ENCODE peak calls at places on chromosomes 4 and X, in six cellular contexts. U, L, H, R, T and N are unnamed samples.
A peak's percentile ranks its signal among the peaks of the same experiment; 100 is the strongest.

GRCh38 chrX:133415276-133416105 is at the start of gene GPC4:
- DNase-seq in T (no peak), R (peak; percentile 52), L (peak; percentile 16), H (peak; percentile 61), U (peak; percentile 41), N (no peak)

GRCh38 chr4:121272526-121272925 is 108.3 kb downstream of the QRFPR start:
- DNase-seq in L (no peak), H (no peak), R (peak; percentile 48), T (no peak), U (peak; percentile 84), N (no peak)

GRCh38 chr4:2802618-2803531 is 10.0 kb downstream of the SH3BP2 start:
- DNase-seq in H (peak; percentile 20), T (no peak), U (no peak), R (no peak), L (no peak), N (no peak)

GRCh38 chr4:37934609-37935008 is 25.6 kb upstream of the PTTG2 start:
- DNase-seq in L (no peak), H (no peak), T (no peak), R (no peak), U (no peak), N (no peak)

GRCh38 chrX:23826653-23827052 is 43.7 kb downstream of the SAT1 start:
- DNase-seq in T (no peak), R (no peak), U (no peak), H (no peak), L (no peak), N (no peak)

GRCh38 chr4:110195561-110196205 is 2.7 kb downstream of the ELOVL6 start:
- DNase-seq in T (no peak), L (no peak), H (no peak), R (peak; percentile 24), U (peak; percentile 29), N (no peak)

GRCh38 chr4:141788169-141788915 is 152.0 kb downstream of the IL15 start:
- DNase-seq in L (no peak), H (no peak), R (no peak), U (peak; percentile 72), T (no peak), N (no peak)

GRCh38 chrX:72142094-72142843 is 10.6 kb upstream of the RTL5 start:
- DNase-seq in T (peak; percentile 86), L (no peak), H (no peak), R (no peak), U (no peak), N (no peak)

GRCh38 chr4:184536070-184536880 is 61.9 kb upstream of the IRF2 start:
- DNase-seq in H (no peak), U (no peak), T (no peak), L (no peak), R (no peak), N (no peak)

GRCh38 chr4:20832821-20833220 is 132.6 kb downstream of the PACRGL start:
- DNase-seq in H (no peak), T (no peak), R (peak; percentile 37), U (peak; percentile 23), L (no peak), N (no peak)